ENCODE peak calls at places on chromosomes 6 and 20, in nine cellular contexts. Z, T, R, E, Y, W, X, M and P are unnamed samples.

GRCh38 chr6:109024784-109025183 is 69.9 kb downstream of the SESN1 start:
- DNase-seq in Z (no peak), T (no peak), R (no peak), E (peak; percentile 37), Y (no peak), W (no peak), X (no peak), M (no peak), P (no peak)

GRCh38 chr6:22071655-22072054 is 225.2 kb downstream of the PRL start:
- DNase-seq in Z (no peak), T (peak; percentile 51), R (no peak), E (no peak), Y (no peak), W (no peak), X (peak; percentile 61), M (no peak), P (peak; percentile 32)

GRCh38 chr6:34145161-34146020 is 496 bp downstream of the GRM4 start:
- DNase-seq in Z (peak; percentile 31), T (no peak), R (no peak), E (peak; percentile 64), Y (peak; percentile 54), W (peak; percentile 36), X (no peak), M (no peak), P (peak; percentile 47)

GRCh38 chr6:33684983-33685382 is 26.5 kb downstream of the UQCC2 start:
- DNase-seq in Z (no peak), T (no peak), R (no peak), E (no peak), Y (no peak), W (no peak), X (no peak), M (no peak), P (no peak)

GRCh38 chr6:26472549-26473245 is 14.9 kb downstream of the BTN2A1 start:
- DNase-seq in Z (no peak), T (no peak), R (no peak), E (no peak), Y (no peak), W (no peak), X (no peak), M (no peak), P (no peak)

GRCh38 chr6:56450882-56451739 is 191.6 kb downstream of the DST start:
- DNase-seq in Z (no peak), T (peak; percentile 91), R (peak; percentile 39), E (no peak), Y (no peak), W (no peak), X (peak; percentile 83), M (no peak), P (no peak)

GRCh38 chr20:12435254-12435653 is 517.6 kb downstream of the BTBD3 start:
- DNase-seq in Z (no peak), T (no peak), R (no peak), E (no peak), Y (no peak), W (no peak), X (no peak), M (no peak), P (no peak)

GRCh38 chr6:166561766-166562165 is 24.7 kb downstream of the RAMACL start:
- DNase-seq in Z (no peak), T (no peak), R (no peak), E (no peak), Y (no peak), W (no peak), X (no peak), M (no peak), P (no peak)

GRCh38 chr6:14478396-14479225 is 361.0 kb downstream of the CD83 start:
- DNase-seq in Z (no peak), T (no peak), R (no peak), E (no peak), Y (no peak), W (no peak), X (no peak), M (no peak), P (no peak)

GRCh38 chr20:32626859-32627636 is 41.9 kb upstream of the NOL4L start:
- DNase-seq in Z (no peak), T (no peak), R (no peak), E (no peak), Y (no peak), W (no peak), X (no peak), M (no peak), P (no peak)

DNA sequence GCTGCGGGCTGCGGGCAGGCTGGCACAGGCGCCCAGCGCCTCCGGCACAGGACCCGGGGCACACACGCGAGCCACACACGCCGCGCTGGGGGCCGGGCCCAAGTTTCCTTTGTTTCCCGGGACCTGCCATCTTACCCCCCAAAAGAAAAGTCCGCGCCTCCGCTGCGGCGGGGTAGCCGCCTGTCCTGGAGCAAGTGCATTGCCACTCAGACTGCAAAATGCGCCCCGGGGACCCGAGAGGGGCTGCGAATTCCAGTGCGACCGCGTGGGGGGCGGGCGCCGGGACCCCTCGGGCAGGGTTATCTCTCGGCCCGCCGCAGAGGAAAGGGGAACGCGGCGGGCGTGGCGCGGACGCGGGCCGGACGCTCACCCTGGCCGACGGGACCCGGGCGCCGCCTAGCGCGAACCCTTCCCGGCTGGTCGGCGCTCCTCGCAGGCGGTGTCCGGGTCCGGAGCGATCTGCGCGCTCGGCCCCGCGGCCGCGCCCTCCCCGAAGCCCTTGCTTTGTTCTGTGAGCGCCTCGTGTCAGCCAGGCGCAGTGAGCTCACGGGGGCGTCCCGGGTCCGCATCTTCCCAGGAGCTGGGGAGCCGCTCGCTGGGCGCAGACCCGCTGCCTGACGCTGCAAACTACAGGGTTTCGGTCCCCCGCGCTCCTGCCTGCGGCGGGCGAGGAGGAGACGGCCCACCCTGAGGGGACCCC is 620 bp upstream of the CD24 start:
- DNase-seq in Z (no peak), T (no peak), R (peak; percentile 33), E (peak; percentile 80), Y (peak; percentile 72), W (no peak), X (peak; percentile 24), M (no peak), P (peak; percentile 82)
- TF ChIP-seq CTCF in Z (no peak), T (no peak), R (no peak), E (no peak), Y (peak; percentile 30), W (no peak), X (peak; percentile 14), M (peak; percentile 40), P (no peak)

GRCh38 chr6:91045152-91045551 is 458.3 kb upstream of the MAP3K7 start:
- DNase-seq in Z (no peak), T (peak; percentile 18), R (no peak), E (no peak), Y (no peak), W (no peak), X (no peak), M (no peak), P (no peak)
- TF ChIP-seq CTCF in Z (no peak), T (no peak), R (no peak), E (no peak), Y (no peak), W (no peak), X (no peak), M (no peak), P (no peak)

GRCh38 chr6:129429953-129430352 is 280.0 kb downstream of the ARHGAP18 start:
- DNase-seq in Z (no peak), T (no peak), R (no peak), E (no peak), Y (no peak), W (no peak), X (no peak), M (no peak), P (no peak)

GRCh38 chr6:129434091-129434490 is 275.9 kb downstream of the ARHGAP18 start:
- DNase-seq in Z (no peak), T (no peak), R (no peak), E (no peak), Y (no peak), W (no peak), X (no peak), M (no peak), P (no peak)

GRCh38 chr6:129432738-129433137 is 277.2 kb downstream of the ARHGAP18 start:
- DNase-seq in Z (no peak), T (no peak), R (no peak), E (no peak), Y (no peak), W (no peak), X (no peak), M (no peak), P (no peak)
- TF ChIP-seq CTCF in Z (no peak), T (no peak), R (no peak), E (peak; percentile 38), Y (no peak), W (no peak), X (no peak), M (no peak), P (no peak)

GRCh38 chr6:149138699-149139294 is 178.7 kb upstream of the TAB2 start:
- DNase-seq in Z (no peak), T (no peak), R (no peak), E (no peak), Y (no peak), W (no peak), X (no peak), M (no peak), P (no peak)
- TF ChIP-seq CTCF in Z (no peak), T (no peak), R (no peak), E (peak; percentile 29), Y (no peak), W (no peak), X (no peak), M (no peak), P (peak; percentile 57)

DNA sequence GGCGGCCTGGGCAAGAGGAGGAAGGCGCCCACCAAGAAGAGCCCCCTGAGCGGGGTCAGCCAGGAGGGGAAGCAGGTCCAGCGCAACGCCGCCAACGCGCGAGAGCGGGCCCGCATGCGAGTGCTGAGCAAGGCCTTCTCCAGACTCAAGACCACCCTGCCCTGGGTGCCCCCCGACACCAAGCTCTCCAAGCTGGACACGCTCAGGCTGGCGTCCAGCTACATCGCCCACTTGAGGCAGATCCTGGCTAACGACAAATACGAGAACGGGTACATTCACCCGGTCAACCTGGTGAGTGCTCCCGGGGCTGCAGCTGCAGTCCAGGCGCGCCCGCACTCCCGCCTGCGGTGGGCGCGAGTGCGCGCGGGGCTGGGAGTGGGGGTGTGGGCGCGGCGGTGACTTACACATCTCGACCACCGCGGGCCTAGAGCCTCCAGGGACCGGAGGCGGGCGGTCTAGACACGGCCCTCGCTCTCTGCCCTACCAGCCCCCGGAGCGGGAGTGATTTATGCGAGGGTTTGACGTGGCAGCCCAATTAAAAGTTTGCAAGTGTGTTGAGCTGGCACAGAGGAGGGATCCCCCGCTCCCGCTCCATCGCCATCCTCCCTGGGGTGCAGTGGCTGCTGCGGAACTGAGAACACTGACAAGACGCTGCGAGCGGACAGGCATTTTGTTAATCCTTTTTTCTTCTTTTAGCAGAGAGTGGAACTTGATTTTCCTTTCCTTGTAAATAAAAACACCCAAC is 816 bp downstream of the TCF21 start:
- DNase-seq in Z (no peak), T (peak; percentile 70), R (no peak), E (peak; percentile 45), Y (peak; percentile 19), W (no peak), X (peak; percentile 37), M (no peak), P (peak; percentile 36)
- TF ChIP-seq CTCF in Z (no peak), T (no peak), R (no peak), E (no peak), Y (no peak), W (no peak), X (no peak), M (no peak), P (no peak)